ENCODE peak calls at places on chromosomes 7 and 10, in five cellular contexts. One of them, this sample, is unnamed.

GRCh38 chr10:107611101-107611500 is 446.6 kb upstream of the SORCS1 start:
- DNase-seq in SJSA1: no peak
- DNase-seq in colonic mucosa: no peak
- DNase-seq in left lung: no peak
- DNase-seq in cardiac muscle cell: no peak
- DNase-seq in this sample: no peak

GRCh38 chr10:71444284-71445054 is 47.7 kb downstream of the CDH23 start:
- DNase-seq in SJSA1: no peak
- DNase-seq in colonic mucosa: no peak
- DNase-seq in left lung: no peak
- DNase-seq in cardiac muscle cell: no peak
- DNase-seq in this sample: no peak

GRCh38 chr10:103605359-103606156 is 112.1 kb downstream of the NEURL1 start:
- DNase-seq in SJSA1: peak
- DNase-seq in colonic mucosa: peak
- DNase-seq in left lung: no peak
- DNase-seq in cardiac muscle cell: peak
- DNase-seq in this sample: no peak

GRCh38 chr7:106270122-106270977 is 14.4 kb downstream of the NAMPT start:
- DNase-seq in SJSA1: no peak
- DNase-seq in colonic mucosa: no peak
- DNase-seq in left lung: no peak
- DNase-seq in cardiac muscle cell: no peak
- DNase-seq in this sample: no peak

GRCh38 chr7:138282997-138283396 is 177.1 kb upstream of the TRIM24 start:
- DNase-seq in SJSA1: peak
- DNase-seq in colonic mucosa: no peak
- DNase-seq in left lung: no peak
- DNase-seq in cardiac muscle cell: peak
- DNase-seq in this sample: no peak

GRCh38 chr7:18727094-18727870 is 231.7 kb downstream of the HDAC9 start:
- DNase-seq in SJSA1: no peak
- DNase-seq in colonic mucosa: no peak
- DNase-seq in left lung: no peak
- DNase-seq in cardiac muscle cell: peak
- DNase-seq in this sample: no peak

GRCh38 chr10:100204370-100204769 is 18.5 kb upstream of the ERLIN1 start:
- DNase-seq in SJSA1: no peak
- DNase-seq in colonic mucosa: no peak
- DNase-seq in left lung: no peak
- DNase-seq in cardiac muscle cell: no peak
- DNase-seq in this sample: no peak

GRCh38 chr10:109953745-109954144 is 30.4 kb upstream of the XPNPEP1 start:
- DNase-seq in SJSA1: no peak
- DNase-seq in colonic mucosa: no peak
- DNase-seq in left lung: no peak
- DNase-seq in cardiac muscle cell: peak
- DNase-seq in this sample: no peak

GRCh38 chr7:150958071-150958552 is 20.0 kb downstream of the KCNH2 start:
- DNase-seq in SJSA1: no peak
- DNase-seq in colonic mucosa: no peak
- DNase-seq in left lung: no peak
- DNase-seq in cardiac muscle cell: no peak
- DNase-seq in this sample: no peak

GRCh38 chr7:150959739-150960734 is 18.1 kb downstream of the KCNH2 start:
- DNase-seq in SJSA1: no peak
- DNase-seq in colonic mucosa: no peak
- DNase-seq in left lung: no peak
- DNase-seq in cardiac muscle cell: peak
- DNase-seq in this sample: no peak

GRCh38 chr7:150956395-150957118 is 21.6 kb downstream of the KCNH2 start:
- DNase-seq in SJSA1: no peak
- DNase-seq in colonic mucosa: no peak
- DNase-seq in left lung: no peak
- DNase-seq in cardiac muscle cell: no peak
- DNase-seq in this sample: no peak

GRCh38 chr7:150957119-150958020 is 20.8 kb downstream of the KCNH2 start:
- DNase-seq in SJSA1: no peak
- DNase-seq in colonic mucosa: no peak
- DNase-seq in left lung: no peak
- DNase-seq in cardiac muscle cell: no peak
- DNase-seq in this sample: no peak

GRCh38 chr7:150958603-150959002 is 19.5 kb downstream of the KCNH2 start:
- DNase-seq in SJSA1: no peak
- DNase-seq in colonic mucosa: no peak
- DNase-seq in left lung: no peak
- DNase-seq in cardiac muscle cell: no peak
- DNase-seq in this sample: no peak
- H3K27ac ChIP-seq in SJSA1: no peak
- H3K27ac ChIP-seq in colonic mucosa: no peak
- H3K27ac ChIP-seq in left lung: no peak
- H3K27ac ChIP-seq in cardiac muscle cell: no peak
- H3K27ac ChIP-seq in this sample: no peak

GRCh38 chr7:29808075-29808786 is 1.9 kb downstream of the WIPF3 start:
- DNase-seq in SJSA1: no peak
- DNase-seq in colonic mucosa: no peak
- DNase-seq in left lung: no peak
- DNase-seq in cardiac muscle cell: no peak
- DNase-seq in this sample: no peak
- H3K4me3 ChIP-seq in SJSA1: no peak
- H3K4me3 ChIP-seq in colonic mucosa: no peak
- H3K4me3 ChIP-seq in left lung: no peak
- H3K4me3 ChIP-seq in cardiac muscle cell: no peak
- H3K4me3 ChIP-seq in this sample: no peak

GRCh38 chr10:96359616-96360015 is 814 bp upstream of the OPALIN start:
- DNase-seq in SJSA1: no peak
- DNase-seq in colonic mucosa: no peak
- DNase-seq in left lung: no peak
- DNase-seq in cardiac muscle cell: no peak
- DNase-seq in this sample: no peak
- H3K27ac ChIP-seq in SJSA1: no peak
- H3K27ac ChIP-seq in colonic mucosa: no peak
- H3K27ac ChIP-seq in left lung: no peak
- H3K27ac ChIP-seq in cardiac muscle cell: no peak
- H3K27ac ChIP-seq in this sample: no peak

DNA sequence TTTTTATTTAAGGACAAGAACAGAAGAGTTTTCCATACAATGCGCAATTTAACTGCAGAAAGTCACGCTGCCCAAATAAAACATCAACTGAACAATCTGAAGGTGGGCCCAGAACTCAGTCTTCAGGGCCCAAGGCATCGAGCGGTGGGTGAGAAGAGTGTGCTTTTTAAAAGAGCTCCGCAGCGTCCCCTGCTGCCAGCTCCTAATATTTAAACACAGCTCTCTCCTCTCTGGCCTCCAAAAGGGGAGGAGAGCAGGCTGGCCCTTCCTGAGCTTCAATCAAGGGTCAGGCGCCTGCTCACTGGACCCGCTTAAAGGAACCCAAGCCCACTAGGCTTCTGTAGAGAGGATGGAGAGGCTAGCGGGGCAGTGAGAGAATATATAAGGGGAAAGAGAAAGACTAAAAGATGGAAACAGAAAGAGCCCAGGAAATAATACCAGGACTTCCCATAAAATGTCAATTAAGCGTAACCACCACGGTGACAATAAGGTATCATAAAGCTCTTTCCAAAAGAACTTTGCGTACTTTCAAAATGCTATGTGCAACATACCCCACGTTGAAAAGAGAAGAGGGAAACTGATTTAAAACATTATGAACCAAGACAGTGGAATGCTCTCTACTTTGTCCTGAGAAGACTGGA is 2.8 kb downstream of the FAM53B start:
- DNase-seq in SJSA1: peak
- DNase-seq in colonic mucosa: peak
- DNase-seq in left lung: peak
- DNase-seq in cardiac muscle cell: peak
- DNase-seq in this sample: no peak
- H3K4me3 ChIP-seq in SJSA1: no peak
- H3K4me3 ChIP-seq in colonic mucosa: peak
- H3K4me3 ChIP-seq in left lung: no peak
- H3K4me3 ChIP-seq in cardiac muscle cell: no peak
- H3K4me3 ChIP-seq in this sample: no peak

GRCh38 chr10:89201345-89202032 is 5.6 kb downstream of the CH25H start:
- DNase-seq in SJSA1: no peak
- DNase-seq in colonic mucosa: no peak
- DNase-seq in left lung: no peak
- DNase-seq in cardiac muscle cell: no peak
- DNase-seq in this sample: no peak
- H3K27ac ChIP-seq in SJSA1: no peak
- H3K27ac ChIP-seq in colonic mucosa: no peak
- H3K27ac ChIP-seq in left lung: peak
- H3K27ac ChIP-seq in cardiac muscle cell: no peak
- H3K27ac ChIP-seq in this sample: no peak

GRCh38 chr7:134804351-134804750 is 24.9 kb downstream of the CALD1 start:
- DNase-seq in SJSA1: peak
- DNase-seq in colonic mucosa: no peak
- DNase-seq in left lung: no peak
- DNase-seq in cardiac muscle cell: peak
- DNase-seq in this sample: no peak

GRCh38 chr7:134802762-134803161 is 23.3 kb downstream of the CALD1 start:
- DNase-seq in SJSA1: no peak
- DNase-seq in colonic mucosa: no peak
- DNase-seq in left lung: no peak
- DNase-seq in cardiac muscle cell: no peak
- DNase-seq in this sample: no peak

GRCh38 chr7:134809611-134810010 is 30.2 kb downstream of the CALD1 start:
- DNase-seq in SJSA1: no peak
- DNase-seq in colonic mucosa: no peak
- DNase-seq in left lung: no peak
- DNase-seq in cardiac muscle cell: peak
- DNase-seq in this sample: no peak

GRCh38 chr7:134806197-134806596 is 26.8 kb downstream of the CALD1 start:
- DNase-seq in SJSA1: no peak
- DNase-seq in colonic mucosa: no peak
- DNase-seq in left lung: no peak
- DNase-seq in cardiac muscle cell: no peak
- DNase-seq in this sample: no peak

GRCh38 chr7:134804854-134805253 is 25.4 kb downstream of the CALD1 start:
- DNase-seq in SJSA1: no peak
- DNase-seq in colonic mucosa: no peak
- DNase-seq in left lung: no peak
- DNase-seq in cardiac muscle cell: no peak
- DNase-seq in this sample: no peak
- H3K4me3 ChIP-seq in SJSA1: no peak
- H3K4me3 ChIP-seq in colonic mucosa: no peak
- H3K4me3 ChIP-seq in left lung: no peak
- H3K4me3 ChIP-seq in cardiac muscle cell: no peak
- H3K4me3 ChIP-seq in this sample: no peak

This sample was measured in breast epithelium.